ENCODE peak calls at places on chromosomes 6 and 20, in nine cellular contexts. B is ascending aorta, Y is K562, G is H9, T is lower lobe of right lung, K is endothelial cell, V is DND-41, F is epithelial cell of esophagus, D is hepatocyte. P is an unnamed sample.

GRCh38 chr6:156777866-156778614 is 862 bp downstream of the ARID1B start:
- DNase-seq in K (peak), F (peak), D (peak), G (peak), T (peak), V (peak), Y (peak), B (no peak), P (peak)

GRCh38 chr6:106609699-106610098 is 19.6 kb downstream of the RTN4IP1 start:
- DNase-seq in K (peak), G (peak), F (peak), T (no peak), V (peak), Y (no peak), B (no peak), D (peak), P (peak)

GRCh38 chr6:104505838-104506237 is 353.9 kb downstream of the HACE1 start:
- DNase-seq in Y (no peak), D (no peak), B (no peak), T (no peak), G (no peak), F (no peak), K (no peak), V (no peak), P (no peak)

GRCh38 chr6:140138311-140138994 is 764.0 kb upstream of the CITED2 start:
- DNase-seq in K (no peak), G (no peak), Y (no peak), V (no peak), D (no peak), B (no peak), T (no peak), F (no peak), P (no peak)

GRCh38 chr20:5400164-5400762 is 83.5 kb upstream of the PROKR2 start:
- DNase-seq in V (peak), K (peak), G (no peak), T (no peak), F (peak), B (no peak), D (peak), Y (peak), P (peak)

GRCh38 chr20:25315418-25316210 is 67.7 kb downstream of the PYGB start:
- DNase-seq in K (no peak), B (no peak), V (no peak), Y (no peak), T (peak), F (no peak), G (no peak), D (no peak), P (no peak)

GRCh38 chr20:43749734-43750294 is 23.0 kb upstream of the GTSF1L start:
- DNase-seq in F (peak), B (no peak), G (peak), K (peak), V (peak), Y (peak), D (peak), T (peak), P (peak)

GRCh38 chr20:50731930-50732690 is 730 bp downstream of the PARD6B start:
- DNase-seq in Y (no peak), G (peak), F (peak), D (no peak), B (no peak), V (peak), K (no peak), T (no peak), P (no peak)

GRCh38 chr20:63102720-63103375 is 96.1 kb upstream of the BHLHE23 start:
- DNase-seq in Y (no peak), T (peak), F (peak), D (no peak), G (no peak), V (peak), B (no peak), K (no peak), P (peak)

GRCh38 chr6:158722176-158722729 is 72.4 kb downstream of the SYTL3 start:
- DNase-seq in G (no peak), F (no peak), K (no peak), B (no peak), V (no peak), D (no peak), Y (no peak), T (no peak), P (no peak)

GRCh38 chr6:158717341-158718328 is 67.8 kb downstream of the SYTL3 start:
- DNase-seq in G (no peak), F (no peak), V (no peak), B (no peak), T (no peak), D (no peak), Y (no peak), K (no peak), P (no peak)

GRCh38 chr6:158715330-158716311 is 65.8 kb downstream of the SYTL3 start:
- DNase-seq in G (no peak), B (no peak), D (no peak), F (no peak), Y (peak), T (peak), V (no peak), K (no peak), P (no peak)

GRCh38 chr6:158713469-158713868 is 63.6 kb downstream of the SYTL3 start:
- DNase-seq in G (no peak), B (no peak), Y (no peak), V (no peak), F (no peak), D (no peak), K (no peak), T (no peak), P (no peak)

GRCh38 chr6:158718431-158719126 is 68.7 kb downstream of the SYTL3 start:
- DNase-seq in K (peak), T (no peak), B (no peak), Y (peak), G (peak), V (no peak), F (peak), D (peak), P (no peak)
- TF ChIP-seq CTCF in K (peak), T (peak), B (peak), Y (peak), G (peak), V (peak), F (peak), D (peak), P (peak)

DNA sequence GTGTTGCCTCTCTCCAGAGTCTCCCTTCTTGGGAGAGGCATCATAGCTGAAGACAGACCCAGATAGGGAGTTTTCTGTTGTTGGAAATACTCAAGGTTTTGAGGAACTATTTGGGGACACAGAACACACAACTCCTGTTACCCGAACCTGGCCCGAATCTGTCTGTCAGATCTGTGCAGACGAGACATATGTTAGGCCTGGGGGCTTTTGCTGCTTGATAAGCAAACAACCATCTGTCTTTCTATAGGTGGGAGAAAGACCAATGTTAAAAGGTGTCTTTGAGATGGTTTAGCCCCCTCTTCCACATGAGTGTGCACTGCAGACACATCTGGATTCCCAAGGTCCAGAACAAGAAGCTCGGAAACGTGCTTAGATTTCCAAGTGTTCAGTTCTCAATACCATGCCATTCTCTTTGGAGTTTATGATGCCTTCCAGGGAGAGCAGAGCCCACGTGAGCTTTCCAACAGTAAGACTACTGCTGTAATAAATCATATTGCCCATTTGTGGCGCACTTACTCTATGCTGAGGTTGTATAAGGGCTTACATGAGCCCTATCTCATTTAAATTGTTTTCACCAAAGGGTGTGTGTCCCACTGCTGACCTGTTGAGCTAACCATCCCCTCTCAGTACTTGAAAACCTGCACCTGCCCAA is 3.8 kb upstream of the STX16 start:
- DNase-seq in K (no peak), T (no peak), F (no peak), B (no peak), Y (peak), G (no peak), D (no peak), V (no peak), P (no peak)
- TF ChIP-seq CTCF in K (no peak), T (no peak), F (no peak), B (no peak), Y (peak), G (peak), D (no peak), V (peak), P (no peak)

DNA sequence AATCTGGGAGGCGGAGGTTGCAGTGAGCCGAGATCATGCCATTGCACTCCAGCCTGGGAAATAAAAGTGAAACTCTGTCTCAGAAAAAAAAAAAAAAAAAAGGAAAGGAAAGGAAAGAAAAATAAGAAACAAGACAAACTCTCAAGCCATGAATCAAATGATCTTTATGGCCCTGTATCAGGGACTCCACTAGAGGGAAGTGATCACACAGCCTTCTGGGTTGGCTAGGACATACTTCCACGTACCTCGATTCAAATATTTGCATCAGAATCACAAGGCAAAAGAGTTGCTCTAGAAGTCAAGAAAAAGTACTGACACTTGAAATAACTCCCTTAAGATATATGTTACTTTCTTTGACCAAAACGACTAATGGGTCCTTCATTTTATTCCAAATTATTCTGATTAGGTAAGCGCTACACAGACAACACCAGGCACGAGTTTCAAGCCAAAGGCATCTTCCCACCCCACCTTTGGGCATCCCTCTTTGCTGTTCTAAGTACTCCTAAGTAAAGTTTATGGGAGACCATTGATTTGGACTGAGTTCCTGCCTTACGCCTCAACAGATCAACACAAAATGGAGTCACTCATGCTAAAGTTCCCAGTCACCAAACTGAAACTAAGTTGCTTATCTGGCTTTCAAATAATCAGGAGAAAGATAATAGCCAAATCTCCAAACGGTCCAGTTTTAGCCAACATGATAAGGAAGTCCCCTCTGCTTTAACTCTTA is 77.5 kb upstream of the NT5E start:
- DNase-seq in Y (no peak), K (no peak), G (no peak), D (no peak), V (no peak), T (no peak), F (no peak), B (no peak), P (peak)
- TF ChIP-seq CTCF in Y (peak), K (no peak), G (peak), D (no peak), V (no peak), T (peak), F (peak), B (peak), P (no peak)

DNA sequence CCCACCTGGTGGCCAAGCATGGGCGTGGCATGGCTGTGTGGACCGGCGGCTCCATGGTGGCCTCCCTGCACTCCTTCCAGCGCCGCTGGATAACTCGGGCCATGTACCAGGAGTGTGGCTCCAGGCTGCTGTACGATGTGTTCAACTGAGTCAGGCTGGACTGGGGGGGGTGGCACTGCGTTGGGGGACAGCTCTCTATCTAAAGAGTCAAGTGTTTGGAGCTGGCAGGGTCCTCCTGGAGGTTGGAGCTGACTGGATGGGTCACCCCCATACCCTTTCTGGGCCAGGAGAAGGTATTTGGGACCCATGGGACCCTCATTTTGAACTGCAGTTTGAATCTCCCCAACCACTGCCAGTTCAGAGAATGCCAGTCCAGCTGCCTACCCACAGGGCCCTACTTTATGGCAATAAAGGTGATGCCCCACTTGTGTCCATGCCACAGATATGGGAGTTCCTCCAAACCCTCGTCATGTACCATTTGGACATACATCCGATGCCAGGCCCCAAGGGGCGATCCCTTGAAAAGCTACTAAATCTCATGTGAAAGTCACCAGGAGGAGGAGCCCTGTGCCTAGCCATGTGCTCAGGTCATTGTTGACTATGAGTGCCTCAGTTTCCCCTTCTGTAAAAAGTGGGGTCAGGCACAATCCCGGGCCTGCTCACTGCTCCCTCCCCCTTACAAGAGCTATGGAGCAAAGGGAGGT is 1.5 kb downstream of the ACTL10 start:
- DNase-seq in B (no peak), D (peak), V (peak), Y (peak), F (no peak), G (no peak), K (peak), T (peak), P (peak)
- TF ChIP-seq CTCF in B (peak), D (peak), V (peak), Y (peak), F (peak), G (peak), K (no peak), T (no peak), P (no peak)

DNA sequence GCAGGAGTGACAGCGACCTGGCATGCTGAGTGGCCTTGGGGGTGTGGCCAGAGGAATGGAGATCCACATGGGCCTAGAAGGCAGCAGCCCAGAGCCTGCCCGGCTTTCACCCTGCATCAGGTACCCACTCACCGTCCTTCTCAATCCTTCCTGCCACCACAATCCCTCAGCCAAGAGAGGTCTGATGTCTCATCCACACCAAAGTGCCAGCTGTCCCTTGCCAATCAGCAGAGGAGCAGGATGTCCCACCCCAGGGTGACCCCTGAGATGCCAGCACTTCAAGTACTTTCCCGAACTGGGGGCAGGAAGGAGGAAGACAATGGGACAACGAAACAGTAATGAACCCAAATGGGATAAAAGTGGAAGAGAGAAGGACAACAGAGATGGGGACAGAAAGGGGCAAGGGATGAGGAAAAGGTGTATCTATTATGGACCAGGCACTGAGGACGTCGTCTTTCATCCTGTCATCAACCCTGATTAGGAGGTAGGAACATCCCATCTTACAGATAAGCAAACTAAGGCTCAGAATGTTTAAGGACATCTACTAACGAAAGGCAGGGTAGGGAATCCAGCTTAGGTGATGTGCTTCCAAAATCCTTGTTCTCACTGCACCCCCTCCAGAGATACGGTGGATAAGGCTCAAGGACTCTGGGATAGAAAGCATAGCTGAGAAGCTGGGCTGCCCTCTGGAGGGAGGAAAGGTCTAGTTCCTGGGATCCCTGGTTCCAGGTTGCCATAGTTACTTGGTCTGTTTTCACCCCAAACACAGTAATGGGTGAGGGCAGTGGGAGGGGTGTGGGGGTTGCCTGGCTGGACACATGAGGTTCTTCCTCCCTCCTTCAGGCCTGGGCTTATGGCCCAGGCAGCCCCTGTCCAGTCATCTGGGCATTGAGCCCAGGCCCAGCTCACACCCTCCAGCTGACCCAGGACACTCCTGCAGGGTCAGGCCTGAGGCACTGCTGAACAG is 4.5 kb upstream of the TNXB start:
- DNase-seq in G (peak), K (no peak), D (peak), Y (peak), V (no peak), T (peak), B (peak), F (no peak), P (no peak)
- TF ChIP-seq CTCF in G (peak), K (no peak), D (peak), Y (peak), V (no peak), T (peak), B (peak), F (peak), P (no peak)

DNA sequence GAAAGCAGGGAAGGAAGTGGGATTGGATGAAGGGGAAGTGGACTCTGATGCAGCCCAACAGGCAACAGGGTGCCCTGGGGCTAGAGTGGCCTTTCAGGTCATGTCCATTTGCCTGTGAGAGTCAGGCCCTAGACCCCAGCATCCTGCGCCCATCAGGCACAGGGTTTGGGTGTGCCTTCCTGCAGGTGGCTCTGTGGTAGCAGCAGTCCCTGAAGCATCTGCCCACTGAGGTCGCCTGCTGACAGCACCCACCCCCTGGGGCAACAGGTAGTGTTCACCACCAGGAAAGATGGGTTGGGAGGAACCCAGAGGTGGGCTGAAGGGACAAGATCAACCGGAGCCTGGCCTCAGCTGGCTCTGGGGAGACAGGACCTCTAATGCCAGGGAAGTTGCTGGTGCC is 3.6 kb downstream of the PACSIN1 start:
- DNase-seq in F (no peak), K (no peak), B (no peak), Y (no peak), D (no peak), G (no peak), T (no peak), V (no peak), P (no peak)
- TF ChIP-seq CTCF in F (no peak), K (no peak), B (no peak), Y (no peak), D (no peak), G (no peak), T (no peak), V (no peak), P (no peak)

DNA sequence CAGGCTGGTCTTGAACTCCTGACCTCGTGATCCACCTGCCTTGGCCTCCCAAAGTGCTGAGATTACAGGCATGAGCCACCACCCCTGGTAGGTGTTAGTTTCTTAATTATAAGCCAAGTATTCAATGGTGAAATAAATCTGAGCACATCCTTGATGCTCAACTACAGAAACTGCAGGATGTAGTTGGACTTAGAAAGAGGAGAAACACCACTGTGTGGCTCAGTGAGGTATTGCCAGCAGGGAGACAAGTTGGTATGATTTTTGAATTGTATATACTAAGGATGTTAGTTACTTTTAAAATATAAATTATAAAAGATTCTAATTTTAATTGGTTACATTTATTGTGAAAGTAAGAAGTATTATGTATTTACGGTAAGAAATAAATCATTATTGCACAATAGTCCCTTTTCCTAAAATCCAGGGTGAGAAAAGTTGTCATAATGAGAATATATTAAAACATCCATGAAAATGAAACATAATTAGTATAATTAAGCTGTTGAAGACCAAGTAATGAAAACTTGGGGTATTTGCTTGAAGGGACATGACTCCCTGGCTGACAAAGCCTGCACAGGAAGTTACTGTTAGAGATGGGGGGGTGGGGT is 17.6 kb downstream of the SLC18B1 start:
- DNase-seq in G (no peak), T (no peak), K (no peak), F (peak), B (no peak), D (peak), Y (no peak), V (no peak), P (peak)
- TF ChIP-seq CTCF in G (peak), T (peak), K (peak), F (peak), B (peak), D (peak), Y (peak), V (peak), P (peak)

GRCh38 chr6:12602951-12603710 is 113.4 kb upstream of the PHACTR1 start:
- DNase-seq in F (peak), V (no peak), D (peak), G (no peak), K (no peak), T (no peak), Y (no peak), B (no peak), P (no peak)
- TF ChIP-seq CTCF in F (peak), V (peak), D (peak), G (peak), K (peak), T (peak), Y (peak), B (peak), P (no peak)

DNA sequence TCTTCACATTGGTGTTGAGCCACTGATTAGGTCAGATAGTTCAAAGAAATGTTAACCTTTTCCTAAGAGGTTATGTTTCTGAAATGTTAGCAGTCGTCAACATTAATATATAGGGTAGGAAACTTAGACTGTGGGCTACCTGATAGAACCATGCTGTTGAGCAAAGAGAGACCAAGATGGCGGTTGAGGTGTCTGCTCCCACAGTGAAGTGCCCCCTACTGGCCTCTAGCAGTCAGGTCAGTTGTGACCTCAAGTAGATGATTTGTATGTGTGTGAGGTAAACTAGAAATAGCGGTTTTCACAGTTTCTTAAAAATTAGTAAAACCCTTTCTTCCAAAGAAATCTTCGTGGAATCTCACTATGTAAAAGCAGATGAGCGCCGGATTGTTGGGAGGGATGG is 40.3 kb downstream of the MTHFD1L start:
- DNase-seq in K (no peak), B (no peak), F (no peak), T (no peak), D (no peak), Y (peak), G (no peak), V (no peak), P (peak)
- TF ChIP-seq CTCF in K (peak), B (peak), F (peak), T (no peak), D (peak), Y (peak), G (peak), V (peak), P (no peak)

P was measured in activated CD8-positive, alpha-beta T cell treated with anti-CD3 and anti-CD28 coated beads for 36 hours.